ENCODE peak calls at places on chromosomes 7 and 10, in four cellular contexts. R is NCI-H1105, H is left ventricle myocardium inferior, A is NCI-H1048. L is an unnamed sample.

GRCh38 chr10:24288581-24288980 is 79.6 kb downstream of the KIAA1217 start:
- DNase-seq in R (no peak), A (no peak), H (no peak), L (no peak)

GRCh38 chr7:1632506-1632905 is 37.6 kb upstream of the ELFN1 start:
- DNase-seq in H (no peak), A (no peak), R (no peak), L (no peak)

GRCh38 chr10:35390843-35391152 is 54.5 kb downstream of the CCNY start:
- DNase-seq in R (no peak), H (no peak), A (no peak), L (no peak)

GRCh38 chr7:18109762-18110161 is 82.1 kb upstream of the PRPS1L1 start:
- DNase-seq in A (no peak), H (no peak), R (no peak), L (no peak)

GRCh38 chr7:2687338-2687869 is 598 bp upstream of the AMZ1 start:
- DNase-seq in R (peak), A (no peak), H (no peak), L (no peak)

GRCh38 chr10:88965016-88965415 is 12.4 kb upstream of the ACTA2 start:
- DNase-seq in R (no peak), H (no peak), A (no peak), L (no peak)

GRCh38 chr10:59631237-59631636 is 78.4 kb downstream of the SLC16A9 start:
- DNase-seq in H (no peak), R (no peak), A (no peak), L (no peak)

GRCh38 chr10:122475130-122475529 is 13.8 kb downstream of the HTRA1 start:
- DNase-seq in H (peak), A (no peak), R (no peak), L (no peak)

GRCh38 chr10:127492607-127493250 is 56.4 kb upstream of the NPS start:
- DNase-seq in H (no peak), A (no peak), R (no peak), L (no peak)

GRCh38 chr7:149882264-149883048 is 8.7 kb downstream of the ATP6V0E2 start:
- DNase-seq in R (no peak), H (no peak), A (no peak), L (no peak)

GRCh38 chr7:108033776-108034497 is 31.0 kb upstream of the LAMB1 start:
- DNase-seq in H (no peak), R (no peak), A (no peak), L (no peak)

GRCh38 chr7:43872401-43873165 is 3.3 kb upstream of the MRPS24 start:
- DNase-seq in H (no peak), A (no peak), R (no peak), L (no peak)

GRCh38 chr7:153604-154003 is 38.8 kb upstream of the FAM20C start:
- DNase-seq in A (no peak), R (no peak), H (no peak), L (no peak)

GRCh38 chr10:12208460-12208859 is 12.5 kb downstream of the CDC123 start:
- DNase-seq in R (no peak), H (no peak), A (no peak), L (no peak)

GRCh38 chr7:114942443-114943175 is 20.7 kb downstream of the MDFIC start:
- DNase-seq in H (no peak), A (no peak), R (no peak), L (no peak)

GRCh38 chr7:44565097-44565794 is 8.5 kb downstream of the DDX56 start:
- DNase-seq in A (no peak), H (peak), R (peak), L (peak)

GRCh38 chr10:86648706-86649426 is 5.5 kb upstream of the OPN4 start:
- DNase-seq in A (no peak), H (peak), R (no peak), L (no peak)

GRCh38 chr7:127745445-127745844 is 93.5 kb downstream of the SND1 start:
- DNase-seq in H (no peak), R (no peak), A (no peak), L (no peak)

GRCh38 chr10:89389254-89389653 is 3.2 kb upstream of the IFIT1 start:
- DNase-seq in A (no peak), R (no peak), H (no peak), L (no peak)